ENCODE peak calls at places on chromosomes 1 and 21, in seven cellular contexts. One of them, this sample, is unnamed. For H3K36me3, the result is how much of the 10 kb centered on the place peaks cover.

GRCh38 chr1:21537932-21538630 is 28.9 kb downstream of the ALPL start:
- DNase-seq in ovary: peak
- DNase-seq in IMR-90: no peak
- DNase-seq in transverse colon: no peak
- DNase-seq in sigmoid colon: no peak
- DNase-seq in uterus: no peak
- DNase-seq in K562: no peak
- DNase-seq in this sample: no peak

GRCh38 chr1:116454940-116455339 is 81.9 kb downstream of the ATP1A1 start:
- DNase-seq in IMR-90: no peak
- DNase-seq in K562: no peak
- DNase-seq in sigmoid colon: no peak
- DNase-seq in uterus: no peak
- DNase-seq in ovary: no peak
- DNase-seq in transverse colon: no peak
- DNase-seq in this sample: no peak

GRCh38 chr21:29721242-29721641 is 218.6 kb downstream of the GRIK1 start:
- DNase-seq in transverse colon: no peak
- DNase-seq in IMR-90: no peak
- DNase-seq in ovary: no peak
- DNase-seq in uterus: no peak
- DNase-seq in sigmoid colon: no peak
- DNase-seq in K562: no peak
- DNase-seq in this sample: no peak

GRCh38 chr1:112713466-112714312 is 1.4 kb downstream of the PPM1J start:
- DNase-seq in K562: no peak
- DNase-seq in sigmoid colon: no peak
- DNase-seq in IMR-90: no peak
- DNase-seq in ovary: no peak
- DNase-seq in transverse colon: no peak
- DNase-seq in uterus: peak
- DNase-seq in this sample: no peak

GRCh38 chr1:197912739-197913494 is 4.3 kb upstream of the LHX9 start:
- DNase-seq in ovary: no peak
- DNase-seq in IMR-90: no peak
- DNase-seq in transverse colon: no peak
- DNase-seq in uterus: no peak
- DNase-seq in sigmoid colon: no peak
- DNase-seq in K562: no peak
- DNase-seq in this sample: no peak

GRCh38 chr1:93437976-93438605 is 9.8 kb upstream of the FNBP1L start:
- DNase-seq in IMR-90: peak
- DNase-seq in sigmoid colon: no peak
- DNase-seq in transverse colon: no peak
- DNase-seq in uterus: no peak
- DNase-seq in ovary: no peak
- DNase-seq in K562: peak
- DNase-seq in this sample: no peak

GRCh38 chr1:183450086-183450485 is 22.2 kb upstream of the SMG7 start:
- DNase-seq in ovary: no peak
- DNase-seq in sigmoid colon: no peak
- DNase-seq in IMR-90: no peak
- DNase-seq in K562: no peak
- DNase-seq in transverse colon: no peak
- DNase-seq in uterus: no peak
- DNase-seq in this sample: no peak

GRCh38 chr1:55695151-55695550 is 480.0 kb upstream of the USP24 start:
- DNase-seq in IMR-90: no peak
- DNase-seq in ovary: no peak
- DNase-seq in transverse colon: no peak
- DNase-seq in K562: no peak
- DNase-seq in sigmoid colon: no peak
- DNase-seq in uterus: no peak
- DNase-seq in this sample: no peak

GRCh38 chr1:231695439-231696255 is 69.1 kb downstream of the DISC1 start:
- DNase-seq in sigmoid colon: no peak
- DNase-seq in ovary: no peak
- DNase-seq in transverse colon: no peak
- DNase-seq in IMR-90: no peak
- DNase-seq in uterus: no peak
- DNase-seq in K562: no peak
- DNase-seq in this sample: no peak

GRCh38 chr1:1371354-1371740 is 3.7 kb downstream of the AURKAIP1 start:
- DNase-seq in uterus: no peak
- DNase-seq in K562: no peak
- DNase-seq in ovary: no peak
- DNase-seq in IMR-90: no peak
- DNase-seq in transverse colon: no peak
- DNase-seq in sigmoid colon: no peak
- DNase-seq in this sample: no peak

GRCh38 chr1:14939527-14940284 is 213.8 kb upstream of the TMEM51 start:
- DNase-seq in ovary: no peak
- DNase-seq in uterus: no peak
- DNase-seq in K562: peak
- DNase-seq in transverse colon: no peak
- DNase-seq in sigmoid colon: no peak
- DNase-seq in IMR-90: peak
- DNase-seq in this sample: no peak

GRCh38 chr1:229094476-229095311 is 176.2 kb upstream of the RAB4A start:
- DNase-seq in ovary: no peak
- DNase-seq in K562: no peak
- DNase-seq in IMR-90: peak
- DNase-seq in transverse colon: no peak
- DNase-seq in sigmoid colon: peak
- DNase-seq in uterus: no peak
- DNase-seq in this sample: no peak

GRCh38 chr21:42232176-42232825 is 13.4 kb downstream of the ABCG1 start:
- DNase-seq in sigmoid colon: peak
- DNase-seq in IMR-90: no peak
- DNase-seq in ovary: no peak
- DNase-seq in transverse colon: no peak
- DNase-seq in K562: no peak
- DNase-seq in uterus: no peak
- DNase-seq in this sample: no peak

DNA sequence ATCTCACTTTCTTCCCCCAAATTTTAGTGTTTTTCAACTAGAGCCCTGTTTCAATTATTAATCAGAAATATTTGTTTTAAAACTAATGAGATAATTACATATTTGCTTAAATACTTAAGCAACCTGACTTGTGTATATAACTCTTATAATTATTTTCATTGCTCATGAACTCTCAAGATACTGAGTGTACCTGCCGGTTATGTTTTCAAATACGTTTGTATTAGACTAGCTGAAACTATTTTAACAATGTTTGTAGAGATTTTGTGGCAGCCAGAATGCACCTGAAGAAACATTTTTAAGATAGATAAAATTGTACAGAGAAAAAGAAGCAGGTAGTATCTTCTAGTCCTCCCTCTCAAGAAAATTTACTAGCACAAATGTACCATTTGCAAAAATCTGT is 140.6 kb upstream of the CXADR start:
- DNase-seq in IMR-90: no peak
- DNase-seq in ovary: no peak
- DNase-seq in transverse colon: no peak
- DNase-seq in uterus: no peak
- DNase-seq in sigmoid colon: no peak
- DNase-seq in K562: no peak
- DNase-seq in this sample: no peak
- TF ChIP-seq POLR2A in IMR-90: no peak
- TF ChIP-seq POLR2A in ovary: no peak
- TF ChIP-seq POLR2A in transverse colon: no peak
- TF ChIP-seq POLR2A in uterus: no peak
- TF ChIP-seq POLR2A in sigmoid colon: no peak
- TF ChIP-seq POLR2A in K562: no peak
- TF ChIP-seq POLR2A in this sample: no peak

DNA sequence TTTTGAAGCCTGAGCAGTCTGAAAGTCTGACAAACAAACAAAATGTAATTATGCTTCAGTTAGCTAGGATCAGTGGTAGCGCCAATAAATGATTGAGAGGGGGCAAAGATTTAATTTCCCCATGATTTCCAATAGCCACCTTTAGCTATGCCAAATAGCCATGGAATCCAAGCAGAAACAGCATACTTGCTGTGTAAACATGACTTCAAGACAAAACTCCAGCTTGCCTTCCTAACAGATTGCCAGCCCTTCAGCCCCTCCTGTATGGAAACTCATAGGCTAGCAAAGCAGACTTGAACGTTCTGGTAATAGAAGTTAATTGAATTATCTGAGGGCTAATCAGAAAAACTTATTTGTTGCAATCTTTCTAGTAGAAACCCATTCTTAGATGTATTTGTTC is 25.6 kb upstream of the SLC30A1 start:
- DNase-seq in IMR-90: no peak
- DNase-seq in K562: no peak
- DNase-seq in uterus: no peak
- DNase-seq in sigmoid colon: no peak
- DNase-seq in ovary: no peak
- DNase-seq in transverse colon: no peak
- DNase-seq in this sample: no peak
- H3K36me3 ChIP-seq in IMR-90: under half
- H3K36me3 ChIP-seq in K562: under half
- H3K36me3 ChIP-seq in uterus: under half
- H3K36me3 ChIP-seq in sigmoid colon: under half
- H3K36me3 ChIP-seq in ovary: under half
- H3K36me3 ChIP-seq in transverse colon: under half
- H3K36me3 ChIP-seq in this sample: under half

DNA sequence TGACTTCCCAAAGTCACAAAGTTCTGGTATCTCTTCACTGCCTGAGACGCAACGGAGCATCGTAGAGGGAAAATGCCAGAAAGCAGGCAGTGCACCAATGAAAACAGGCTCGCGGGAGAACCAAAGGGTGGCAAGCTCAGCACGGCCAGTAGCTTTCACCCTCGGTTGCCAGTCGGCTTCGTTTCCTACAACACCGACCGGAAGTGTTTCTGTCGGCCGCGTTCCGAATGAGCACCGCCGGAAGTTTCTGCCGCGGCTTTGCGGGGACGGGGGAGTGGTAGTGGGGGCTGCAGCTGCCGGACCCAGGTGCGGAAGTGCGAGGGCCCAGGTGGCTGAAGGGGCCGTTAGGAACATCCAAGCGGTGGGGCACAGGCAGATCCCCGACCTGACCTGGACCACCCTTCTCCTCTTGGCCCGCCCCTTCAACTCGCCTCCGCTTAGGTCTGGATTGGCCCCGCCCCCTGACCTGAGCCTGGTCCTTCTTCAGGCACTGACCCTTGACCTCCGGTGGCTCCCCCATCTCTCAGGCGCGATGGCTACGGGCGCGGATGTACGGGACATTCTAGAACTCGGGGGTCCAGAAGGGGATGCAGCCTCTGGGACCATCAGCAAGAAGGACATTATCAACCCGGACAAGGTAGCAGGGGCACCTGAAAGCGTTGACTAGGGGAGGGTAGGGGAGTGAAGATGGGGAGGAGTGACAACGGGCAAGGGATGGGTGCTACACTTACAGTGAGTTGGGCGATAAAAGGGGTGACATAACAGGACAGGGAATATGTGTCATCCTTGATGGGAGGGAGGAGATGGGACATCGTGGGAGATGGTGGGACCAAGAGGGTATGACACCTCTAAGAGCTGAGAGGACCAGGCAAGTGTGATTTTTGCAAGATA is at the start of gene DMAP1:
- DNase-seq in ovary: peak
- DNase-seq in K562: peak
- DNase-seq in sigmoid colon: peak
- DNase-seq in IMR-90: peak
- DNase-seq in uterus: peak
- DNase-seq in transverse colon: peak
- DNase-seq in this sample: peak
- TF ChIP-seq POLR2A in ovary: peak
- TF ChIP-seq POLR2A in K562: peak
- TF ChIP-seq POLR2A in sigmoid colon: no peak
- TF ChIP-seq POLR2A in IMR-90: no peak
- TF ChIP-seq POLR2A in uterus: no peak
- TF ChIP-seq POLR2A in transverse colon: no peak
- TF ChIP-seq POLR2A in this sample: no peak

DNA sequence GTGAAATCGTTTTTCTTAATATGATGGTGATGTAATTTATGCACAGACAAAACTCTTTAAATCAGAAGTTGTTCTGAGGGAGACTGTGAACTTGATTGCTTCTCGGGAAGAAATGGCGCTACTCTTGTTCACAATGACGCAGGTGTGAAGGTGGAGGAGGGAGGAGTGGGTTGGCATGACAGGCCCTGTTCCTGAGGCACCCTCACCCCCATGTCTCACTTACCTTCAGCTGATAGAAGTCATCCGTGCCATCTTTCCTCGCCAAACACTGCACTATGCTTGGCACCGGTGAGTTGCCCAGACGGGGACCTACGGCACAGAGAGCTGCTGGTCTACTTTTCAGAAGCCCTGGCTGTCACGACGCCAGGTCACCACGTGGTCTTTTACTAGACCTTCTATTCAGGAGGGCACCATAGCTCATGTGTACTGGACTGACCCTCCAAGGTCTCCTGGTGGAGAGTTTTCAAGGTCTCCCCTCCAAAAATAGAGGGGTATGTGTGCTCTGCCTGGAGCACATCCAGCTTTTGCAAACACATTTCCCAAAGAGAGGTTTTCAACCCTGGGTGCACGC is 27.1 kb downstream of the STK40 start:
- DNase-seq in transverse colon: no peak
- DNase-seq in K562: no peak
- DNase-seq in sigmoid colon: no peak
- DNase-seq in IMR-90: no peak
- DNase-seq in ovary: no peak
- DNase-seq in uterus: no peak
- DNase-seq in this sample: no peak
- H3K36me3 ChIP-seq in transverse colon: under half
- H3K36me3 ChIP-seq in K562: half or more
- H3K36me3 ChIP-seq in sigmoid colon: half or more
- H3K36me3 ChIP-seq in IMR-90: half or more
- H3K36me3 ChIP-seq in ovary: under half
- H3K36me3 ChIP-seq in uterus: under half
- H3K36me3 ChIP-seq in this sample: under half